ENCODE peak calls at places on chromosome 9, in six cellular contexts. S is CD8-positive, alpha-beta T cell; Z is iris pigment epithelial cell; V is T1000; U is astrocyte of the cerebellum; K is NCI-H1694 treated with DMSO at 0.1 percent for 48 hours. O is an unnamed sample.
A peak's percentile ranks its signal among the peaks of the same experiment; 100 is the strongest.

GRCh38 chr9:93601666-93602065 is 25.3 kb downstream of the PHF2 start:
- DNase-seq in S (no peak), Z (no peak), V (no peak), U (no peak), K (no peak), O (no peak)

GRCh38 chr9:84993105-84993504 is 323.6 kb downstream of the NTRK2 start:
- DNase-seq in S (no peak), Z (no peak), V (no peak), U (no peak), K (no peak), O (no peak)

GRCh38 chr9:81827616-81828296 is 100.5 kb upstream of the SPATA31D4 start:
- DNase-seq in S (no peak), Z (no peak), V (no peak), U (no peak), K (no peak), O (no peak)

GRCh38 chr9:76585487-76586459 is 126.8 kb downstream of the GCNT1 start:
- DNase-seq in S (no peak), Z (no peak), V (no peak), U (no peak), K (no peak), O (no peak)

GRCh38 chr9:129319076-129319937 is 141.2 kb upstream of the IER5L start:
- DNase-seq in S (no peak), Z (no peak), V (no peak), U (no peak), K (no peak), O (no peak)

GRCh38 chr9:123421801-123422455 is 65.9 kb downstream of the CRB2 start:
- DNase-seq in S (no peak), Z (no peak), V (no peak), U (no peak), K (no peak), O (no peak)

GRCh38 chr9:13750061-13750460 is 470.6 kb upstream of the MPDZ start:
- DNase-seq in S (no peak), Z (peak; percentile 94), V (no peak), U (peak; percentile 99), K (no peak), O (peak; percentile 92)

GRCh38 chr9:76456202-76456926 is 2.6 kb upstream of the GCNT1 start:
- DNase-seq in S (peak; percentile 21), Z (peak; percentile 67), V (peak; percentile 39), U (no peak), K (no peak), O (peak; percentile 50)

GRCh38 chr9:71791875-71792274 is 23.6 kb upstream of the CEMIP2 start:
- DNase-seq in S (no peak), Z (no peak), V (no peak), U (no peak), K (no peak), O (no peak)

GRCh38 chr9:110573305-110573704 is 6.2 kb downstream of the SVEP1 start:
- DNase-seq in S (no peak), Z (no peak), V (no peak), U (no peak), K (no peak), O (no peak)

GRCh38 chr9:4894076-4894475 is 91.0 kb upstream of the JAK2 start:
- DNase-seq in S (no peak), Z (peak; percentile 62), V (no peak), U (no peak), K (no peak), O (peak; percentile 34)

GRCh38 chr9:134828892-134829291 is 51.7 kb upstream of the FCN2 start:
- DNase-seq in S (no peak), Z (no peak), V (no peak), U (no peak), K (no peak), O (no peak)

GRCh38 chr9:100222674-100223073 is 123.6 kb downstream of the INVS start:
- DNase-seq in S (no peak), Z (peak; percentile 45), V (no peak), U (peak; percentile 29), K (no peak), O (no peak)

GRCh38 chr9:100595391-100596199 is 17.7 kb downstream of the CAVIN4 start:
- DNase-seq in S (no peak), Z (peak; percentile 57), V (no peak), U (peak; percentile 55), K (peak; percentile 62), O (peak; percentile 64)

GRCh38 chr9:125039544-125039943 is 98.7 kb upstream of the GOLGA1 start:
- DNase-seq in S (no peak), Z (no peak), V (no peak), U (no peak), K (no peak), O (no peak)

GRCh38 chr9:127949827-127950512 is 12.3 kb upstream of the DPM2 start:
- DNase-seq in S (no peak), Z (no peak), V (no peak), U (no peak), K (no peak), O (no peak)

GRCh38 chr9:75185585-75186170 is 97.4 kb downstream of the OSTF1 start:
- DNase-seq in S (peak; percentile 22), Z (peak; percentile 47), V (no peak), U (no peak), K (no peak), O (peak; percentile 40)

GRCh38 chr9:93946338-93946712 is 8.8 kb downstream of the BARX1 start:
- DNase-seq in S (no peak), Z (no peak), V (no peak), U (no peak), K (no peak), O (no peak)

GRCh38 chr9:108996653-108997052 is 16.6 kb downstream of the CTNNAL1 start:
- DNase-seq in S (no peak), Z (peak; percentile 14), V (no peak), U (no peak), K (no peak), O (no peak)

GRCh38 chr9:114288233-114289051 is 34.5 kb upstream of the ORM1 start:
- DNase-seq in S (no peak), Z (peak; percentile 79), V (peak; percentile 23), U (peak; percentile 27), K (peak; percentile 17), O (peak; percentile 63)